ENCODE peak calls at places on chromosomes 11 and 22, in five cellular contexts. G, N, S, M and O are unnamed samples.

GRCh38 chr11:16606784-16607674 is 131.4 kb upstream of the C11orf58 start:
- DNase-seq in G (peak), M (no peak), N (no peak), S (no peak), O (no peak)

GRCh38 chr11:34926831-34927132 is 10.4 kb downstream of the PDHX start:
- DNase-seq in G (peak), N (no peak), S (peak), M (no peak), O (peak)

GRCh38 chr11:126153999-126154398 is 57.5 kb downstream of the RPUSD4 start:
- DNase-seq in N (no peak), S (peak), M (no peak), G (peak), O (no peak)

GRCh38 chr11:78809931-78810481 is 235.3 kb upstream of the NARS2 start:
- DNase-seq in M (no peak), G (no peak), N (no peak), S (peak), O (no peak)

GRCh38 chr11:79313513-79313912 is 127.3 kb downstream of the TENM4 start:
- DNase-seq in M (no peak), N (no peak), S (no peak), G (no peak), O (no peak)

GRCh38 chr11:34910817-34911216 is 5.4 kb downstream of the APIP start:
- DNase-seq in G (no peak), M (no peak), S (no peak), N (no peak), O (no peak)

GRCh38 chr11:77083553-77084245 is 16.9 kb downstream of the CAPN5 start:
- DNase-seq in M (no peak), N (no peak), S (no peak), G (no peak), O (no peak)

GRCh38 chr22:19942886-19943664 is 1.5 kb upstream of the TXNRD2 start:
- DNase-seq in S (peak), M (no peak), N (no peak), G (peak), O (peak)

GRCh38 chr11:82722236-82722635 is 11.4 kb downstream of the FAM181B start:
- DNase-seq in S (peak), N (peak), M (no peak), G (no peak), O (peak)

GRCh38 chr11:96149743-96150555 is 193.0 kb downstream of the MAML2 start:
- DNase-seq in N (no peak), S (peak), M (no peak), G (peak), O (peak)

GRCh38 chr22:42282252-42282942 is 11.9 kb upstream of the TCF20 start:
- DNase-seq in N (no peak), M (no peak), S (no peak), G (no peak), O (no peak)

GRCh38 chr11:34609850-34610249 is 11.0 kb upstream of the EHF start:
- DNase-seq in M (no peak), G (no peak), N (no peak), S (no peak), O (no peak)

GRCh38 chr22:20312396-20313191 is 7.3 kb downstream of the DGCR6L start:
- DNase-seq in G (no peak), M (peak), S (no peak), N (no peak), O (no peak)

GRCh38 chr11:118076754-118077281 is at the start of gene TMPRSS4:
- DNase-seq in M (no peak), G (no peak), N (no peak), S (no peak), O (no peak)

GRCh38 chr11:111540921-111541208 is 345 bp downstream of the LAYN start:
- DNase-seq in S (no peak), G (no peak), M (no peak), N (no peak), O (no peak)

GRCh38 chr11:119100246-119100959 is 1.2 kb downstream of the DPAGT1 start:
- DNase-seq in G (peak), S (peak), M (no peak), N (no peak), O (no peak)

GRCh38 chr11:48081151-48082010 is 101.0 kb downstream of the PTPRJ start:
- DNase-seq in M (peak), N (peak), G (peak), S (peak), O (peak)

GRCh38 chr11:126231725-126232459 is 20.3 kb downstream of the FAM118B start:
- DNase-seq in S (peak), G (peak), N (no peak), M (no peak), O (no peak)

GRCh38 chr22:35065796-35066218 is at the start of gene ISX:
- DNase-seq in N (no peak), S (no peak), G (no peak), M (no peak), O (no peak)

GRCh38 chr11:130066338-130066737 is 3.4 kb upstream of the APLP2 start:
- DNase-seq in N (no peak), G (no peak), S (no peak), M (no peak), O (no peak)

GRCh38 chr11:123544631-123545375 is 109.6 kb downstream of the SCN3B start:
- DNase-seq in S (no peak), G (no peak), N (no peak), M (no peak), O (no peak)

GRCh38 chr11:101126551-101127347 is 2.9 kb downstream of the PGR start:
- DNase-seq in G (peak), S (peak), M (peak), N (no peak), O (no peak)

GRCh38 chr22:27668828-27669797 is 132.4 kb downstream of the MN1 start:
- DNase-seq in N (no peak), G (peak), M (no peak), S (peak), O (no peak)

GRCh38 chr22:21025763-21026755 is 6.3 kb downstream of the SLC7A4 start:
- DNase-seq in G (no peak), N (no peak), S (no peak), M (no peak), O (no peak)

DNA sequence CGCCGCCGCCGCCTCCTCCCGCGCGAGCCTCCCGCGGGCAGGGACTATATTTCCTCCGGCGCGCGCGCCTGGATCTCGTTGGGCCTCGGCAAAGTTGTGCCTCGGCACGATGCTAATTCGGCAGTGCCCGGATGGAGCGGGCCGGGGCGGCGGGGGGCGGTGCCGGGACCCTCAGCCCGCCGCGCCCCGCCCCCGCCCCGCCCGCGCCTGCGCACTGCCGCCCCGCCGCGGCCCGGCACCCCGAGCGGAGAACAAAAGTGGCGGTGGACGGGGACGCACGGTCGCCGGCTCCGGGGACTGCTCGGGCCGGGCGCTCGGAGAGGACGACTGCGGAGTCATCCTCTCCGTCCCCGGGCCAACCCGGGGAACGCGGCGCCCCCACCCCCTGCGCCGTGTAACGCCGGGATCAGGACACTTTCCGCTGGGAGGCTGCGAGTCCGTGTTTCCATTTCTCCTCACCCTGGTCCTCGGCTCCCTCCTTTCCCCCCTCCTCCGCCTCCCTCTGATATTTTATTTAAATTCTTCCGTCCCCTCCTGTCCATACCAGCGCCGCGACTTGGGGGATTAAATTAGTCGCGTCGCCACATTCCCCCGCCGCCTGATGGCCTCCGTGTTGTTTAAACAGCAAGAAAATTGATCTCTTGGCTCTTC is at the start of gene PHF21B:
- DNase-seq in M (no peak), S (peak), N (no peak), G (peak), O (no peak)
- H3K4me3 ChIP-seq in M (peak), S (peak), N (peak), G (peak), O (peak)

GRCh38 chr11:62082292-62082657 is 41.5 kb upstream of the INCENP start:
- DNase-seq in S (no peak), N (no peak), G (no peak), M (no peak), O (no peak)
- TF ChIP-seq CTCF in S (no peak), N (no peak), G (no peak), M (no peak), O (no peak)

GRCh38 chr11:1557904-1558831 is 13.9 kb downstream of the DUSP8 start:
- DNase-seq in N (peak), M (peak), S (peak), G (peak), O (peak)

GRCh38 chr11:1560011-1560579 is 12.0 kb downstream of the DUSP8 start:
- DNase-seq in M (no peak), N (no peak), G (no peak), S (no peak), O (no peak)

GRCh38 chr11:1561266-1561665 is 10.8 kb downstream of the DUSP8 start:
- DNase-seq in S (no peak), M (no peak), G (no peak), N (no peak), O (no peak)

GRCh38 chr11:1560618-1561251 is 11.3 kb downstream of the DUSP8 start:
- DNase-seq in M (no peak), N (no peak), G (no peak), S (no peak), O (no peak)

DNA sequence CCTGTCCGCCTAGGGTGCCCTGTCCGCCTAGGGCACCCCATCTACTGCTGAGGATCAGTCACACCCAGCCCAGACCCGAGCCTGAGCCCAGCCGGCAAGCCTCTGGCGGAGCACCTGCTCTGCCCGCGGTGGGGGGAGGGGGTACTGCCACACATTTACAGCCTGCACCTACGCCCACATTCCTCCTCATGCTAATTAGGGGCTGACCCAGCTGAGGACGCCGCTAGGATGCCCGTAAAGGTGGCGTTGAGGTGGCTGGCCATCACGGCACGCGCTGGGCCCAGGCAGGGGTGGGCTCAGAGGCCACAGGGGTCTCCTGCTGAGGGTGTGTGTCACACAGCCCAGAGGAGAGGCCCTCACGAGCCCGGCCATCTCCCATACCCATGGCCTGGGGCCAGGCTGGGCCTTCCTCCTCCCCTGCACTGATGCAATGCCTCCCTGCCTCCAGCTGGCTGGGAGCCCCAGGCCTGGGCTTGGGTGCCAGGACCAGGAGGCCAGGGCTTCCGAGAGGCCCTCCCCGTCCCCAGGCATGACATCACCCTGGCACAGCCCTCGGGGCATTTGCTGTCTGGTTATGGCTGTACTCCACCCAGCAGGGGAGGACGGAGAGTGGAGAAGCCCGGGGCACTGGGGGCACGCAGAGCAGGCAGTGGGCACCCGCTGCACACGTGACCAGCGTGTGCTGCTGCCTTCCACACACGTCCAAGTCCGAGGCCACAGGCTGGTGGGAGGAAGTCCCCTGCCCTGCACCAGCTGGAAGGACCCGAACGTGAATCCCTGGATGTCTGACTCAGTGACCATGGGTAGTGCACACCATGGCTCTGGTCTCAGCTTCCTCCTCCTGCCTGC is 12.7 kb downstream of the DUSP8 start:
- DNase-seq in N (peak), M (peak), G (peak), S (no peak), O (peak)
- H3K4me3 ChIP-seq in N (no peak), M (no peak), G (no peak), S (no peak), O (no peak)

GRCh38 chr11:12410006-12410728 is 32.8 kb downstream of the PARVA start:
- DNase-seq in G (peak), N (no peak), M (no peak), S (peak), O (no peak)
- TF ChIP-seq CTCF in G (no peak), N (peak), M (no peak), S (peak), O (peak)

DNA sequence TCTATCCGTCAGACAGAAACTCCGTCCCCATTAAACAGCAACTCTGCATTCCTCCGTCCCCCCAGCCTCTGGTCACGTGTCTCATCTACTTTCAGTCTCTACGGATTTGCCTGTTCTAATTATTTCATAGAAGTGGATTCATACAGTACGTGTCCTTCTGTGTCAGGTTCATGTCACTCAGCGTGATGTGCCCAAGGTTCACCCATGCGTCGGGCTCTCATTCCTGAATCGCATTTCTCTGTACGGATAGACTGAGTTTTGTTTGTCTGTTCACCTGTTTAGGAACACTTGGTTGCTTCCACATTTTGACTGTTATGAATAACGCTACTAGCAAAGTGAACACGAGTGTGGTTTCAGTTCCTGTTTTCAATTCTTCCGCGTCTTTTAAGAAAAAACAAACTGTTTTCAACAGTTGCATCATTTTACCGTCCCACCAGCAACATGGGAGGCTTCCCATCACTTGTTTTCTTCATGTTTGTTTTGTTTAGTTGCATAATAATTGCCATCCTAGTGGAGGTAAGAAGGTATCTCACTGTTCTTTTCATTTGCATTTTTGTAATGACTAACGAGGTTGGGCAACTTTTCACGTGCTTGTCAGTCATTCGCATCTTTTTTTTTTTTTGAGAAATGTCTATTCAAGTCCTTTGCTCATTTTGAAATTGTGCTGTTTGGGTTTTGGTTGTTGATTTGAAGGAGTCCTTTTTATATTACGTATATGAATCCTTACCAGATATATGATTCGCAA is 8.9 kb upstream of the NLRP6 start:
- DNase-seq in M (no peak), S (peak), N (no peak), G (no peak), O (no peak)
- H3K4me3 ChIP-seq in M (no peak), S (no peak), N (no peak), G (no peak), O (no peak)

GRCh38 chr11:65559535-65559934 is 1.4 kb upstream of the LTBP3 start:
- DNase-seq in S (no peak), N (no peak), G (no peak), M (no peak), O (no peak)

GRCh38 chr11:65556470-65557279 is 1.5 kb downstream of the LTBP3 start:
- DNase-seq in G (no peak), N (no peak), S (no peak), M (no peak), O (no peak)

GRCh38 chr11:65557280-65558001 is 718 bp downstream of the LTBP3 start:
- DNase-seq in N (no peak), G (no peak), S (no peak), M (no peak), O (no peak)

GRCh38 chr11:65558785-65559509 is 788 bp upstream of the LTBP3 start:
- DNase-seq in N (no peak), S (no peak), M (no peak), G (peak), O (no peak)

DNA sequence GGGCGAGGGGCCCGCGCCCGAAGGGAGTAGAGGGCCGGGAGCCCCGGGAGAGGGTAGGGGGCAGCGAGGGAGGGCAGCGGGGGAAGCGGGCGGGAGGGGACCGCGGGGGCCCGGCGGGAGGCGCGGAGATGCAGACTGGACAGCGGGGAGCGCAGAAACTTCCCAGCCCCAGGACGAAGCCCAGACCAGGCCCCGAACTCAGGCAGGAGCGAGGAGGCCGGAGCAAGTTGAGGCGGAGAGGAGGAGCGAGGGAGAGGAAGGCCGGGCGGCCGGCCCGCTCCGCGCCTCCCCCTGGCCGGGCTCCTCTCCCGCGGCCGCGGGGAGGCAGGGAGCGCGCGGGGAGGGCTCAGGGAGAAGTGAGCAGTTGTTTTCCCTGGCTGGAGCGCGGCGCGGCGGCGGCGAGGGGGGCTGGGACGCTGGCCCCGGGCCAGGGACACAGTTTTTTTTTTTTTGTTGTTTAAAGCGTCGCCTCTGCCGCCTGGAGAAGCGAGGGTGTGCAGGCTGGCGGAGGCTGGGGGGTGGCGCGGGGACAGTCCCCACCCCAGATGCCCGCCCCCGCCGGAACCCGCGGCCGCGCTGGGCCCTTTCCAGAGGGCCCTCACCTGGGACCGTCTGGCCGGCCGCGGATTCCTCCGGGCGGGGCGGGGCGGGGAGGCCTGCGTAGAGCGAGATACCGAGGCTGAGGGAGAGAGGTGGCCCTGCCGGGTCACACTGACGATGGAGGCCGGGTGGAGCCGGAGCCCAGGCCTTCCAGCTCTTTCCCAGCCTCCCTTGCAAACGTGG is at the start of gene LTBP3:
- DNase-seq in N (no peak), M (peak), G (peak), S (peak), O (no peak)
- TF ChIP-seq CTCF in N (no peak), M (no peak), G (no peak), S (no peak), O (no peak)

DNA sequence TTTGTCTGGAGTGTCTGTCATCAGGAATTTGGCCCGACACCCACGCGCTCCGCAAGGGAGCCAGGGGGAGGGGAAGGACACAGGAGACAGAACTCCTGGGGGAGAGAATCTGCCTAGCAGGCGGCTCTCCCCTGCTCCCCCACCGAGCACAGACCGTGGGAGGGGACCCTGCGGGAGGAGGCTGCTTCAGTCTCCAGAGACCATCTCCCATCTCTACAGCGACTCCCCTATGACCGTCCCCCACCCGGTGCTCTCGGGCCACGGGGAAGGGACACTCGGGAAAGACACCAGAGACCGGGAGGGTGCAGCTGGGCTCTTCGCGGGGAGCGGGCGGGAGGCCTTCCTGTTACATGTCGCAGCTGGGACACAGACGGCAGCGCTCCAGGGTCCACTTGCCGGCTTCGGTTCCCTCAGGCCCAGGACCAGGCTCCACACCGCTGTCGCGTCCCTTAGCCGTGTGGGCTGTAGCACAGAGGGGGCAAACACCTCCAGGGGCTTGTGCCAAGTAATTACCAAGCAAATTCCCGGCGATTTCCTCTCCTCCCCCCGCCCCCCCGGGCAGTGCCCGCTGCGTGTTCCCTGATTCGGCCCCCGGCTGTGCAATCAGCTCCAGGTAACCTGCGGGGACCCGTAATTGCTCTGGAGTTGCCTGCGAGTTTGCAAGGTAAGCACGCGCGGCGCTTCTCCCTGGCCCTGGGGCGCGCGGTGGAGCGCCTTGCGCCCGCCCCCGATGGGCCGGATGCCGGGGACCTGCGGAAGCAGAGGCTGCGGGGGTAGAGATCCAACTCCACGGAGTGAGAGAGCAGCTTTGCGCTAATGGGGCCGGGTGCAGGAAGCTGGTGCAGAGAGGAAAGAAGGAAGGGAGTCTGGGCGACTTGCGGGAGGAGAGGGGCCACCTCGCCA is 155.1 kb upstream of the CADM1 start:
- DNase-seq in N (no peak), S (no peak), M (no peak), G (no peak), O (no peak)
- H3K4me3 ChIP-seq in N (peak), S (no peak), M (peak), G (peak), O (peak)